ENCODE peak calls at places on chromosomes 11 and 22, in nine cellular contexts. F, J, D, I, A, U, P, E and V are unnamed samples.

GRCh38 chr11:73398721-73399120 is 22.5 kb downstream of the RELT start:
- DNase-seq in A (no peak), E (no peak), P (no peak), U (no peak), D (no peak), F (no peak), I (no peak), J (no peak), V (peak; percentile 47)

GRCh38 chr11:32331098-32331497 is 104.2 kb downstream of the WT1 start:
- DNase-seq in P (no peak), J (no peak), U (no peak), E (no peak), D (no peak), I (no peak), F (no peak), A (no peak), V (no peak)

GRCh38 chr22:27810566-27810965 is 9.0 kb upstream of the MN1 start:
- DNase-seq in J (peak; percentile 47), I (peak; percentile 40), A (no peak), P (peak; percentile 73), E (no peak), U (peak; percentile 41), D (peak; percentile 93), F (peak; percentile 84), V (peak; percentile 73)

GRCh38 chr22:27135582-27135981 is 478.2 kb downstream of the MIAT start:
- DNase-seq in F (no peak), E (no peak), P (no peak), I (no peak), A (no peak), J (no peak), D (no peak), U (no peak), V (no peak)

GRCh38 chr22:19325296-19325950 is 33.9 kb upstream of the CLTCL1 start:
- DNase-seq in F (no peak), A (no peak), I (no peak), J (no peak), P (no peak), D (no peak), E (no peak), U (no peak), V (no peak)

GRCh38 chr11:3015796-3016195 is 23.7 kb upstream of the NAP1L4 start:
- DNase-seq in J (no peak), F (no peak), U (no peak), P (no peak), E (no peak), D (no peak), A (no peak), I (no peak), V (no peak)

GRCh38 chr22:35956850-35957249 is 71.8 kb downstream of the RBFOX2 start:
- DNase-seq in E (peak; percentile 2), U (no peak), P (no peak), J (no peak), D (no peak), I (no peak), F (no peak), A (no peak), V (no peak)

GRCh38 chr11:92269021-92269420 is 44.4 kb downstream of the FAT3 start:
- DNase-seq in F (no peak), P (no peak), U (no peak), A (no peak), I (no peak), E (no peak), J (no peak), D (no peak), V (no peak)

GRCh38 chr11:14202263-14203173 is 156.5 kb downstream of the RRAS2 start:
- DNase-seq in F (no peak), I (no peak), P (no peak), J (no peak), D (no peak), E (peak; percentile 2), U (no peak), A (no peak), V (no peak)

GRCh38 chr22:46592390-46592872 is 27.8 kb upstream of the GRAMD4 start:
- DNase-seq in P (no peak), F (peak; percentile 63), E (no peak), J (peak; percentile 71), D (peak; percentile 70), A (peak; percentile 92), U (no peak), I (no peak), V (no peak)

GRCh38 chr22:44544523-44545433 is 46.7 kb upstream of the RTL6 start:
- DNase-seq in I (no peak), D (no peak), F (peak; percentile 43), A (no peak), E (no peak), P (no peak), J (no peak), U (no peak), V (no peak)

GRCh38 chr11:74443071-74443864 is 24.1 kb downstream of the KCNE3 start:
- DNase-seq in D (no peak), P (peak; percentile 68), J (peak; percentile 55), F (no peak), U (no peak), A (no peak), I (peak; percentile 70), E (no peak), V (peak; percentile 35)

GRCh38 chr11:102384419-102385052 is 37.5 kb downstream of the BIRC2 start:
- DNase-seq in E (no peak), D (no peak), U (no peak), A (no peak), I (no peak), F (peak; percentile 49), J (no peak), P (no peak), V (no peak)

GRCh38 chr11:96228472-96228871 is 114.5 kb downstream of the MAML2 start:
- DNase-seq in D (peak; percentile 87), F (no peak), A (no peak), E (no peak), I (peak; percentile 88), U (no peak), P (peak; percentile 43), J (peak; percentile 49), V (peak; percentile 38)

DNA sequence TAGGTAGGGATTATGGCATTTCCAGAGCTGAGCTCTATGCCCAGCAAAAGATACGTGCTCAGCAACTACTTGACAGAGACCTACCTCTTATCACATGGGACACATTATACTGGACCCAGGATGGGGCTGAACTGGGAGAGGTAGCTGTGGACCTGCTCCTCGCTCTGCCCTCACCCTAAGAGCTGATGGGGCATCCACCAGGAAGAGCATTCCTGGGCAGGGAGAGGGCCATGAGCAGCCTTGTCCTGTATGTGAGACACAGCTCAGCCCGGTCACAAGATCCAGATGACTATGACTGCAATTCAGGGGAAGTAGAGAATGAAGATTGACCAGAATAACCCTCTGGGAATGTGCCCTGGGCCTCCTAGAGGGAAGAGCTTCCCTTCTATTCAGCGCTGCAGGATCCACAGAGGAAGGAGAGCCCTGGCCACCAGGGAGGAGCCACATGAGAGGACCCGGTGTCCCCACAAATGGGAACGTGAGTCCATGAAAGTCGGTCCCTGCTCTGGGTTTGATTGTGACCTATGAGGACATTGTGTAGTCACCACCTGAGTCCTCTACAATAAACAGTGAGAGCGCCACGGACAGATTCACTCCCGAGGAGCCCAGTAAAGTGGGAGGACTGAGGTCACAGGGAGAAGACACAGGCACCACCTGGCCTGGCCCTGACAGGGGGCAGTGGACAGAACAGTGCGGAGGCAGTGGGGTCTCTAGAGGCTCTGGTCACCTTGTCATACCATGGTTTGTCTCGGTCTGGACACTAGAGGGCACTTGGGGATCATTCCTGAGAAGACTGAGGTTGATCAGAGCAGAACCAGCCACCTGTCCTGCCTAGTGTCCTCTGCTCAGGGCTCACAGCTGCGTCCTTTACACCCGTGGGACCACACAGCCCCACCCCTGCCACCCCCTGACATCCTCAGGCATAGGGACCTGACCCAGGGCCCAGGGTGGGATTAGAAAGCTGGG is 99.5 kb downstream of the ZNF280B start:
- DNase-seq in F (no peak), A (no peak), I (no peak), P (no peak), E (no peak), U (no peak), D (no peak), J (peak; percentile 42), V (no peak)
- TF ChIP-seq CTCF in F (peak; percentile 6), A (no peak), I (peak; percentile 25), P (no peak), E (peak; percentile 40), U (no peak), D (no peak), J (peak; percentile 28), V (peak; percentile 41)

GRCh38 chr22:41821449-41822030 is 11.4 kb upstream of the SREBF2 start:
- DNase-seq in E (no peak), D (no peak), U (no peak), F (no peak), A (no peak), J (no peak), P (no peak), I (no peak), V (no peak)
- TF ChIP-seq POLR2A in E (no peak), D (no peak), U (no peak), F (no peak), A (no peak), J (no peak), P (no peak), I (no peak), V (no peak)

DNA sequence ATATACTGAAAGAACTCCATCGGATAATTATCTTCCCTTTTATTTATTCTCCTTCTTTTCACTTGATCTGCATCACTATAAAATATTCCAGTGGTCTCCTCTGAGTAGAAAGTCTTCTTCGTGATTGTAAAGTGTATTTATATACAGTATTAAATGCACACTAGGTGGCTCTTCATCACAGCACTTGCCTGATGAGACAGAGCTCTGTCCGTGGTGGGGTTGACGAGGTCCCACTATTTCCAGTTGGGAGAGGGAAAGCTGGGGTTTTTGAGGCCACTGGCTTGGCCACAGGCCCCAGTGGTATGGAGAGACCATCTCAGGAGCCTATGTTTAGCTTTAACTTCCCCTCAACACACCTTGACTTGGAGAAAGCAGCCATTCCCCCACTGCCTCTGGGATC is 31.6 kb upstream of the ZBTB16 start:
- DNase-seq in D (no peak), A (no peak), U (no peak), I (no peak), F (no peak), J (no peak), E (no peak), P (no peak), V (no peak)
- TF ChIP-seq CTCF in D (no peak), A (no peak), U (no peak), I (no peak), F (no peak), J (no peak), E (no peak), P (no peak), V (peak; percentile 20)

GRCh38 chr11:47394050-47394321 is 14.4 kb upstream of the SLC39A13 start:
- DNase-seq in J (no peak), U (no peak), I (no peak), D (peak; percentile 65), F (peak; percentile 47), P (no peak), E (no peak), A (peak; percentile 93), V (no peak)

GRCh38 chr11:47394322-47395224 is 13.8 kb upstream of the SLC39A13 start:
- DNase-seq in A (peak; percentile 96), D (peak; percentile 61), I (no peak), J (peak; percentile 60), E (no peak), F (peak; percentile 89), U (no peak), P (peak; percentile 52), V (peak; percentile 73)

GRCh38 chr11:47392546-47393162 is 14.3 kb upstream of the SPI1 start:
- DNase-seq in F (no peak), I (no peak), J (no peak), E (no peak), P (no peak), D (peak; percentile 71), A (no peak), U (no peak), V (no peak)

GRCh38 chr11:47391711-47392432 is 13.5 kb upstream of the SPI1 start:
- DNase-seq in P (no peak), D (peak; percentile 49), E (no peak), U (no peak), F (no peak), I (no peak), J (no peak), A (peak; percentile 84), V (peak; percentile 52)

GRCh38 chr11:47393163-47394049 is 15.0 kb upstream of the SLC39A13 start:
- DNase-seq in D (peak; percentile 78), A (peak; percentile 92), J (no peak), I (no peak), P (no peak), F (peak; percentile 68), E (no peak), U (peak; percentile 57), V (peak; percentile 72)
- TF ChIP-seq POLR2A in D (no peak), A (no peak), J (no peak), I (no peak), P (no peak), F (no peak), E (no peak), U (no peak), V (no peak)